ENCODE peak calls at places on chromosome 4, in four cellular contexts. K is amniotic stem cell, W is AG09309, Q is stomach. D is an unnamed sample.

GRCh38 chr4:76836860-76837564 is 60.9 kb downstream of the SOWAHB start:
- DNase-seq in K (no peak), W (no peak), Q (no peak), D (peak)

GRCh38 chr4:16914208-16914607 is 15.8 kb upstream of the LDB2 start:
- DNase-seq in K (peak), W (no peak), Q (no peak), D (no peak)

GRCh38 chr4:32030406-32030805 is 1310.2 kb downstream of the PCDH7 start:
- DNase-seq in K (no peak), W (no peak), Q (no peak), D (no peak)

GRCh38 chr4:94357624-94358023 is 15.0 kb upstream of the HPGDS start:
- DNase-seq in K (no peak), W (no peak), Q (no peak), D (no peak)

GRCh38 chr4:145935253-145936141 is 3.1 kb downstream of the ZNF827 start:
- DNase-seq in K (no peak), W (no peak), Q (peak), D (no peak)

GRCh38 chr4:113094327-113094726 is 44.9 kb downstream of the ANK2 start:
- DNase-seq in K (no peak), W (no peak), Q (no peak), D (no peak)

GRCh38 chr4:14560577-14560976 is 441.7 kb upstream of the CPEB2 start:
- DNase-seq in K (no peak), W (no peak), Q (no peak), D (no peak)

GRCh38 chr4:94957030-94957429 is 199.3 kb downstream of the BMPR1B start:
- DNase-seq in K (no peak), W (no peak), Q (no peak), D (no peak)

GRCh38 chr4:8395504-8395903 is 45.0 kb downstream of the ACOX3 start:
- DNase-seq in K (no peak), W (no peak), Q (no peak), D (no peak)